ENCODE peak calls at places on chromosomes 2 and 18, in five cellular contexts. One of them, this sample, is unnamed.

GRCh38 chr2:191691016-191691725 is 13.2 kb downstream of the NABP1 start:
- DNase-seq in activated CD4-positive, alpha-beta T cell treated with anti-CD3 and anti-CD28 coated beads, Interleukin-2, amount 50 U/mL, for 24 hours: peak; percentile 48
- DNase-seq in amygdala: no peak
- DNase-seq in H9: no peak
- DNase-seq in effector memory CD8-positive, alpha-beta T cell: peak; percentile 55
- DNase-seq in this sample: no peak

GRCh38 chr2:100182494-100183355 is 40.3 kb upstream of the AFF3 start:
- DNase-seq in H9: peak; percentile 52
- DNase-seq in amygdala: no peak
- DNase-seq in effector memory CD8-positive, alpha-beta T cell: no peak
- DNase-seq in activated CD4-positive, alpha-beta T cell treated with anti-CD3 and anti-CD28 coated beads, Interleukin-2, amount 50 U/mL, for 24 hours: no peak
- DNase-seq in this sample: no peak

GRCh38 chr2:43294973-43295603 is 68.7 kb upstream of the ZFP36L2 start:
- DNase-seq in effector memory CD8-positive, alpha-beta T cell: no peak
- DNase-seq in activated CD4-positive, alpha-beta T cell treated with anti-CD3 and anti-CD28 coated beads, Interleukin-2, amount 50 U/mL, for 24 hours: no peak
- DNase-seq in H9: no peak
- DNase-seq in amygdala: no peak
- DNase-seq in this sample: no peak

GRCh38 chr18:78939105-78939504 is 40.5 kb upstream of the SALL3 start:
- DNase-seq in effector memory CD8-positive, alpha-beta T cell: no peak
- DNase-seq in activated CD4-positive, alpha-beta T cell treated with anti-CD3 and anti-CD28 coated beads, Interleukin-2, amount 50 U/mL, for 24 hours: no peak
- DNase-seq in H9: no peak
- DNase-seq in amygdala: no peak
- DNase-seq in this sample: no peak

GRCh38 chr18:12911025-12911927 is 27.2 kb upstream of the PTPN2 start:
- DNase-seq in H9: peak; percentile 62
- DNase-seq in effector memory CD8-positive, alpha-beta T cell: peak; percentile 47
- DNase-seq in activated CD4-positive, alpha-beta T cell treated with anti-CD3 and anti-CD28 coated beads, Interleukin-2, amount 50 U/mL, for 24 hours: no peak
- DNase-seq in amygdala: no peak
- DNase-seq in this sample: no peak

GRCh38 chr2:106642679-106643078 is 155.5 kb downstream of the CD8B2 start:
- DNase-seq in H9: no peak
- DNase-seq in amygdala: no peak
- DNase-seq in effector memory CD8-positive, alpha-beta T cell: no peak
- DNase-seq in activated CD4-positive, alpha-beta T cell treated with anti-CD3 and anti-CD28 coated beads, Interleukin-2, amount 50 U/mL, for 24 hours: no peak
- DNase-seq in this sample: no peak

GRCh38 chr18:36942264-36942663 is 113.3 kb downstream of the KIAA1328 start:
- DNase-seq in effector memory CD8-positive, alpha-beta T cell: no peak
- DNase-seq in H9: peak; percentile 30
- DNase-seq in amygdala: no peak
- DNase-seq in activated CD4-positive, alpha-beta T cell treated with anti-CD3 and anti-CD28 coated beads, Interleukin-2, amount 50 U/mL, for 24 hours: no peak
- DNase-seq in this sample: no peak

GRCh38 chr18:77135339-77136075 is 2.9 kb upstream of the MBP start:
- DNase-seq in amygdala: no peak
- DNase-seq in H9: no peak
- DNase-seq in effector memory CD8-positive, alpha-beta T cell: no peak
- DNase-seq in activated CD4-positive, alpha-beta T cell treated with anti-CD3 and anti-CD28 coated beads, Interleukin-2, amount 50 U/mL, for 24 hours: no peak
- DNase-seq in this sample: no peak

This sample was measured in Peyer's patch.